ENCODE peak calls at places on chromosomes 3 and 15, in four cellular contexts. One of them, this sample, is unnamed.

GRCh38 chr3:106628407-106628806 is 748.8 kb upstream of the CCDC54 start:
- DNase-seq in GM12878: no peak
- DNase-seq in K562: no peak
- DNase-seq in A549: no peak
- DNase-seq in this sample: peak

GRCh38 chr3:28140664-28141063 is 100.8 kb upstream of the CMC1 start:
- DNase-seq in GM12878: no peak
- DNase-seq in K562: no peak
- DNase-seq in A549: no peak
- DNase-seq in this sample: no peak

GRCh38 chr3:126111566-126112475 is 27.9 kb upstream of the SLC41A3 start:
- DNase-seq in GM12878: no peak
- DNase-seq in K562: no peak
- DNase-seq in A549: no peak
- DNase-seq in this sample: no peak

GRCh38 chr3:115713247-115713646 is 89.9 kb downstream of the GAP43 start:
- DNase-seq in GM12878: no peak
- DNase-seq in K562: no peak
- DNase-seq in A549: no peak
- DNase-seq in this sample: peak

GRCh38 chr3:166425900-166426611 is 588.8 kb upstream of the BCHE start:
- DNase-seq in GM12878: no peak
- DNase-seq in K562: no peak
- DNase-seq in A549: no peak
- DNase-seq in this sample: no peak

GRCh38 chr3:110858549-110858948 is 213.1 kb upstream of the NECTIN3 start:
- DNase-seq in GM12878: no peak
- DNase-seq in K562: no peak
- DNase-seq in A549: no peak
- DNase-seq in this sample: no peak

GRCh38 chr3:144643778-144644191 is 672.2 kb downstream of the DIPK2A start:
- DNase-seq in GM12878: no peak
- DNase-seq in K562: no peak
- DNase-seq in A549: no peak
- DNase-seq in this sample: peak

GRCh38 chr15:83153288-83153687 is 45.8 kb downstream of the TM6SF1 start:
- DNase-seq in GM12878: no peak
- DNase-seq in K562: no peak
- DNase-seq in A549: no peak
- DNase-seq in this sample: peak

GRCh38 chr15:59918994-59919951 is 84.8 kb upstream of the FOXB1 start:
- DNase-seq in GM12878: peak
- DNase-seq in K562: no peak
- DNase-seq in A549: peak
- DNase-seq in this sample: peak

GRCh38 chr3:127168271-127168670 is 24.7 kb upstream of the PRR23E start:
- DNase-seq in GM12878: no peak
- DNase-seq in K562: no peak
- DNase-seq in A549: no peak
- DNase-seq in this sample: no peak

GRCh38 chr15:62344806-62345539 is 179.9 kb upstream of the C2CD4B start:
- DNase-seq in GM12878: peak
- DNase-seq in K562: peak
- DNase-seq in A549: peak
- DNase-seq in this sample: peak

GRCh38 chr15:49864251-49864650 is 243.4 kb downstream of the DTWD1 start:
- DNase-seq in GM12878: no peak
- DNase-seq in K562: no peak
- DNase-seq in A549: no peak
- DNase-seq in this sample: no peak

GRCh38 chr3:97235179-97235578 is 420.8 kb downstream of the EPHA6 start:
- DNase-seq in GM12878: no peak
- DNase-seq in K562: no peak
- DNase-seq in A549: no peak
- DNase-seq in this sample: no peak

GRCh38 chr3:149765762-149766334 is 13.6 kb upstream of the COMMD2 start:
- DNase-seq in GM12878: no peak
- DNase-seq in K562: peak
- DNase-seq in A549: peak
- DNase-seq in this sample: peak

GRCh38 chr3:106699093-106699492 is 678.1 kb upstream of the CCDC54 start:
- DNase-seq in GM12878: no peak
- DNase-seq in K562: no peak
- DNase-seq in A549: no peak
- DNase-seq in this sample: no peak

GRCh38 chr3:175155172-175155571 is 296.0 kb downstream of the NAALADL2 start:
- DNase-seq in GM12878: no peak
- DNase-seq in K562: no peak
- DNase-seq in A549: no peak
- DNase-seq in this sample: no peak

GRCh38 chr3:122186372-122186771 is 2.9 kb downstream of the CASR start:
- DNase-seq in GM12878: no peak
- DNase-seq in K562: no peak
- DNase-seq in A549: no peak
- DNase-seq in this sample: no peak

GRCh38 chr3:191518861-191519260 is 57.9 kb downstream of the PYDC2 start:
- DNase-seq in GM12878: no peak
- DNase-seq in K562: no peak
- DNase-seq in A549: no peak
- DNase-seq in this sample: no peak

GRCh38 chr3:49248828-49249227 is 28.2 kb downstream of the C3orf62 start:
- DNase-seq in GM12878: peak
- DNase-seq in K562: peak
- DNase-seq in A549: peak
- DNase-seq in this sample: peak

GRCh38 chr3:55482496-55483195 is 4.5 kb downstream of the WNT5A start:
- DNase-seq in GM12878: no peak
- DNase-seq in K562: no peak
- DNase-seq in A549: no peak
- DNase-seq in this sample: peak

GRCh38 chr15:31930967-31931366 is 99.3 kb upstream of the CHRNA7 start:
- DNase-seq in GM12878: no peak
- DNase-seq in K562: no peak
- DNase-seq in A549: no peak
- DNase-seq in this sample: no peak

GRCh38 chr15:26051771-26052685 is 188.9 kb upstream of the ATP10A start:
- DNase-seq in GM12878: no peak
- DNase-seq in K562: no peak
- DNase-seq in A549: no peak
- DNase-seq in this sample: no peak

GRCh38 chr15:63469190-63469589 is 35.2 kb upstream of the USP3 start:
- DNase-seq in GM12878: no peak
- DNase-seq in K562: no peak
- DNase-seq in A549: no peak
- DNase-seq in this sample: no peak

GRCh38 chr3:32256206-32256605 is 17.7 kb downstream of the CMTM8 start:
- DNase-seq in GM12878: no peak
- DNase-seq in K562: no peak
- DNase-seq in A549: no peak
- DNase-seq in this sample: no peak

GRCh38 chr3:27659279-27660021 is 62.7 kb downstream of the EOMES start:
- DNase-seq in GM12878: no peak
- DNase-seq in K562: peak
- DNase-seq in A549: peak
- DNase-seq in this sample: peak

GRCh38 chr3:113638910-113639309 is 57.5 kb downstream of the USF3 start:
- DNase-seq in GM12878: no peak
- DNase-seq in K562: no peak
- DNase-seq in A549: no peak
- DNase-seq in this sample: no peak

GRCh38 chr15:63160638-63161037 is 3.4 kb upstream of the RPS27L start:
- DNase-seq in GM12878: no peak
- DNase-seq in K562: no peak
- DNase-seq in A549: no peak
- DNase-seq in this sample: no peak

GRCh38 chr3:57735405-57735804 is 20.7 kb upstream of the SLMAP start:
- DNase-seq in GM12878: no peak
- DNase-seq in K562: no peak
- DNase-seq in A549: no peak
- DNase-seq in this sample: no peak

GRCh38 chr3:86995537-86995936 is 4.6 kb upstream of the VGLL3 start:
- DNase-seq in GM12878: no peak
- DNase-seq in K562: peak
- DNase-seq in A549: peak
- DNase-seq in this sample: peak

GRCh38 chr3:112327371-112327951 is 5.5 kb upstream of the CD200 start:
- DNase-seq in GM12878: peak
- DNase-seq in K562: peak
- DNase-seq in A549: peak
- DNase-seq in this sample: peak

GRCh38 chr15:93063292-93063671 is 25.7 kb downstream of the RGMA start:
- DNase-seq in GM12878: no peak
- DNase-seq in K562: no peak
- DNase-seq in A549: no peak
- DNase-seq in this sample: no peak

GRCh38 chr3:50166309-50167019 is 11.3 kb downstream of the SEMA3F start:
- DNase-seq in GM12878: no peak
- DNase-seq in K562: no peak
- DNase-seq in A549: no peak
- DNase-seq in this sample: no peak

GRCh38 chr15:100710213-100710612 is 107.8 kb downstream of the ASB7 start:
- DNase-seq in GM12878: no peak
- DNase-seq in K562: no peak
- DNase-seq in A549: no peak
- DNase-seq in this sample: no peak

GRCh38 chr3:125024817-125025216 is 31.0 kb downstream of the HEG1 start:
- DNase-seq in GM12878: no peak
- DNase-seq in K562: no peak
- DNase-seq in A549: no peak
- DNase-seq in this sample: no peak

GRCh38 chr15:47718474-47719440 is 1.5 kb downstream of the SEMA6D start:
- DNase-seq in GM12878: no peak
- DNase-seq in K562: no peak
- DNase-seq in A549: no peak
- DNase-seq in this sample: peak

GRCh38 chr3:87082806-87083440 is 92.0 kb upstream of the VGLL3 start:
- DNase-seq in GM12878: no peak
- DNase-seq in K562: peak
- DNase-seq in A549: peak
- DNase-seq in this sample: peak

GRCh38 chr3:43505351-43505750 is 116.5 kb downstream of the ANO10 start:
- DNase-seq in GM12878: no peak
- DNase-seq in K562: no peak
- DNase-seq in A549: no peak
- DNase-seq in this sample: peak

GRCh38 chr15:70437882-70438331 is 325.5 kb downstream of the UACA start:
- DNase-seq in GM12878: no peak
- DNase-seq in K562: no peak
- DNase-seq in A549: peak
- DNase-seq in this sample: no peak

DNA sequence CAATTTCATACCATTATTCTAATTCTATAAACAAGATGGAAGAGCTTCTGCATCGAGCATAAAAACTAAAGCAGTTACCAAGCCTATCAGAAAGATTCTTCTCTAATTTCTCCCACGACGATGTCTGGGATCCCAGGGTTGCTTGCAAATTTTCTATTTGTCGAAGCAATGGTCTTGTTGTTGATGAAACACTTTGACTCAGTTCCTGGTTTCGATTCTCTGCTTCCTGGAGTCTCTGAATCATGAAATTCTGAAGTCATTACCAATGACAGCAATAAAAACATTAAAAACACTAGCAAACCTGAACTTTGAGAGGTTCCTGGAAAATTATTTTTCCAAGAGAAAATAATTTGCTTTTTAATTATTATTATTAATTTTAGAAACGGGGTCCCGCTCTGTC is 18.7 kb downstream of the TMF1 start:
- DNase-seq in GM12878: no peak
- DNase-seq in K562: no peak
- DNase-seq in A549: no peak
- DNase-seq in this sample: peak
- TF ChIP-seq ELK1 in GM12878: no peak
- TF ChIP-seq ELK1 in K562: no peak
- TF ChIP-seq ELK1 in A549: no peak
- TF ChIP-seq ELK1 in this sample: no peak

GRCh38 chr15:78308422-78309021 is 9.1 kb upstream of the SKIC8 start:
- DNase-seq in GM12878: no peak
- DNase-seq in K562: peak
- DNase-seq in A549: peak
- DNase-seq in this sample: peak
- TF ChIP-seq ELK1 in GM12878: no peak
- TF ChIP-seq ELK1 in K562: no peak
- TF ChIP-seq ELK1 in A549: no peak
- TF ChIP-seq ELK1 in this sample: no peak

GRCh38 chr15:42289166-42289565 is 15.9 kb upstream of the TMEM87A start:
- DNase-seq in GM12878: no peak
- DNase-seq in K562: no peak
- DNase-seq in A549: no peak
- DNase-seq in this sample: no peak

GRCh38 chr15:42284551-42284950 is 11.3 kb upstream of the TMEM87A start:
- DNase-seq in GM12878: no peak
- DNase-seq in K562: no peak
- DNase-seq in A549: no peak
- DNase-seq in this sample: no peak

GRCh38 chr15:42283671-42284070 is 10.4 kb upstream of the TMEM87A start:
- DNase-seq in GM12878: no peak
- DNase-seq in K562: no peak
- DNase-seq in A549: no peak
- DNase-seq in this sample: no peak

GRCh38 chr15:42285042-42285441 is 11.8 kb upstream of the TMEM87A start:
- DNase-seq in GM12878: no peak
- DNase-seq in K562: no peak
- DNase-seq in A549: no peak
- DNase-seq in this sample: no peak

DNA sequence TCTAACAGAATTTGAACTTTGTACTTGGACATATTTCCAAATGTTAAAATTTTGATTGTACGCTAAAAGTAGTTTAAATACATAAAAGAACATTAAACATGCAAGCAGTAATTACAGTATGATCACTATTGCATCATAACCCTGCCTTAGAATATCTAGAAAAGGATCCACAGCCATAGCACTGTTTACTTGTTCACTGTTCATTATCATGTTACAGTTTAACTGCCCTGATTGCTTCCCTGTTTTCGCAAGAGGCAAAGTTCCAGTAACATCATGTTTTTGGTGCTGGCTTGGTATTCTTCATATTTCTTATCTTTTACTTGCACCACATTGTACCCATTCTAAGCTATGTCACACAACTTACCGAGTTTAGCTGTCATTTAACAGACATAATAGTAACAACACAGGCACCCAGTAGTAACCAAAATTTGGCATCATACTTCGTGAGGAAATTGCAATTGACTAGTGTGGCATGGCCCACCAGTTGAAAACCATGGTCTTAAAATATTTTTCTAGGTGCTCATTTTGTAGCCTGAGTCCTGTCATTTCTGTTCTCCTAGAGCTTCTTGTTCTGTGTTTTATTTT is 13.3 kb upstream of the TMEM87A start:
- DNase-seq in GM12878: no peak
- DNase-seq in K562: no peak
- DNase-seq in A549: no peak
- DNase-seq in this sample: peak
- TF ChIP-seq ELK1 in GM12878: no peak
- TF ChIP-seq ELK1 in K562: no peak
- TF ChIP-seq ELK1 in A549: no peak
- TF ChIP-seq ELK1 in this sample: no peak

GRCh38 chr3:134496481-134497071 is 10.7 kb downstream of the CEP63 start:
- DNase-seq in GM12878: no peak
- DNase-seq in K562: peak
- DNase-seq in A549: no peak
- DNase-seq in this sample: no peak
- TF ChIP-seq ELK1 in GM12878: no peak
- TF ChIP-seq ELK1 in K562: no peak
- TF ChIP-seq ELK1 in A549: no peak
- TF ChIP-seq ELK1 in this sample: no peak

This sample was measured in IMR-90.